ENCODE peak calls at places on chromosome 14, in four cellular contexts. One of them, this sample, is unnamed.

GRCh38 chr14:71712478-71712877 is 219.8 kb upstream of the RGS6 start:
- DNase-seq in naive thymus-derived CD4-positive, alpha-beta T cell: no peak
- DNase-seq in HepG2: no peak
- DNase-seq in lower lobe of right lung: no peak
- DNase-seq in this sample: no peak

GRCh38 chr14:33465952-33466700 is 484.7 kb downstream of the EGLN3 start:
- DNase-seq in HepG2: no peak
- DNase-seq in lower lobe of right lung: no peak
- DNase-seq in naive thymus-derived CD4-positive, alpha-beta T cell: no peak
- DNase-seq in this sample: no peak

GRCh38 chr14:32826404-32827082 is 112.1 kb upstream of the NPAS3 start:
- DNase-seq in HepG2: no peak
- DNase-seq in lower lobe of right lung: no peak
- DNase-seq in naive thymus-derived CD4-positive, alpha-beta T cell: no peak
- DNase-seq in this sample: no peak

GRCh38 chr14:55317503-55317902 is 46.3 kb downstream of the FBXO34 start:
- DNase-seq in naive thymus-derived CD4-positive, alpha-beta T cell: no peak
- DNase-seq in HepG2: no peak
- DNase-seq in lower lobe of right lung: no peak
- DNase-seq in this sample: no peak

GRCh38 chr14:64217318-64217717 is 76.9 kb downstream of the ESR2 start:
- DNase-seq in HepG2: no peak
- DNase-seq in lower lobe of right lung: no peak
- DNase-seq in naive thymus-derived CD4-positive, alpha-beta T cell: no peak
- DNase-seq in this sample: no peak

GRCh38 chr14:55285048-55285652 is 13.9 kb downstream of the FBXO34 start:
- DNase-seq in lower lobe of right lung: no peak
- DNase-seq in naive thymus-derived CD4-positive, alpha-beta T cell: no peak
- DNase-seq in HepG2: no peak
- DNase-seq in this sample: no peak

GRCh38 chr14:83294941-83295340 is 1761.3 kb upstream of the SEL1L start:
- DNase-seq in lower lobe of right lung: no peak
- DNase-seq in naive thymus-derived CD4-positive, alpha-beta T cell: no peak
- DNase-seq in HepG2: no peak
- DNase-seq in this sample: no peak

GRCh38 chr14:95240859-95241813 is 78.6 kb downstream of the CLMN start:
- DNase-seq in naive thymus-derived CD4-positive, alpha-beta T cell: no peak
- DNase-seq in lower lobe of right lung: no peak
- DNase-seq in HepG2: no peak
- DNase-seq in this sample: no peak

GRCh38 chr14:67127174-67127573 is 62.1 kb upstream of the GARIN2 start:
- DNase-seq in HepG2: no peak
- DNase-seq in naive thymus-derived CD4-positive, alpha-beta T cell: no peak
- DNase-seq in lower lobe of right lung: no peak
- DNase-seq in this sample: no peak

GRCh38 chr14:71388862-71389261 is 481.6 kb downstream of the PCNX1 start:
- DNase-seq in naive thymus-derived CD4-positive, alpha-beta T cell: no peak
- DNase-seq in HepG2: no peak
- DNase-seq in lower lobe of right lung: no peak
- DNase-seq in this sample: no peak

GRCh38 chr14:91230363-91231035 is 14.0 kb downstream of the GPR68 start:
- DNase-seq in naive thymus-derived CD4-positive, alpha-beta T cell: no peak
- DNase-seq in lower lobe of right lung: no peak
- DNase-seq in HepG2: no peak
- DNase-seq in this sample: no peak

GRCh38 chr14:98963610-98964009 is 308.4 kb downstream of the BCL11B start:
- DNase-seq in HepG2: no peak
- DNase-seq in naive thymus-derived CD4-positive, alpha-beta T cell: no peak
- DNase-seq in lower lobe of right lung: no peak
- DNase-seq in this sample: no peak

GRCh38 chr14:61585598-61586538 is 109.4 kb upstream of the HIF1A start:
- DNase-seq in lower lobe of right lung: no peak
- DNase-seq in HepG2: no peak
- DNase-seq in naive thymus-derived CD4-positive, alpha-beta T cell: no peak
- DNase-seq in this sample: no peak

GRCh38 chr14:70810621-70811020 is 1.3 kb upstream of the MAP3K9 start:
- DNase-seq in naive thymus-derived CD4-positive, alpha-beta T cell: no peak
- DNase-seq in HepG2: no peak
- DNase-seq in lower lobe of right lung: no peak
- DNase-seq in this sample: no peak

GRCh38 chr14:96105921-96106441 is 66.8 kb downstream of the C14orf132 start:
- DNase-seq in naive thymus-derived CD4-positive, alpha-beta T cell: no peak
- DNase-seq in lower lobe of right lung: no peak
- DNase-seq in HepG2: no peak
- DNase-seq in this sample: no peak

GRCh38 chr14:29710015-29710414 is 217.6 kb downstream of the PRKD1 start:
- DNase-seq in naive thymus-derived CD4-positive, alpha-beta T cell: no peak
- DNase-seq in lower lobe of right lung: no peak
- DNase-seq in HepG2: no peak
- DNase-seq in this sample: no peak

GRCh38 chr14:99175331-99176155 is 96.5 kb downstream of the BCL11B start:
- DNase-seq in HepG2: no peak
- DNase-seq in naive thymus-derived CD4-positive, alpha-beta T cell: no peak
- DNase-seq in lower lobe of right lung: no peak
- DNase-seq in this sample: no peak

GRCh38 chr14:100679707-100680438 is 46.8 kb upstream of the DLK1 start:
- DNase-seq in lower lobe of right lung: no peak
- DNase-seq in naive thymus-derived CD4-positive, alpha-beta T cell: no peak
- DNase-seq in HepG2: peak; percentile 83
- DNase-seq in this sample: no peak

GRCh38 chr14:75234173-75234855 is 44.3 kb upstream of the FOS start:
- DNase-seq in naive thymus-derived CD4-positive, alpha-beta T cell: no peak
- DNase-seq in HepG2: peak; percentile 31
- DNase-seq in lower lobe of right lung: peak; percentile 70
- DNase-seq in this sample: no peak

GRCh38 chr14:62364161-62364560 is 601.9 kb downstream of the SNAPC1 start:
- DNase-seq in lower lobe of right lung: no peak
- DNase-seq in HepG2: no peak
- DNase-seq in naive thymus-derived CD4-positive, alpha-beta T cell: no peak
- DNase-seq in this sample: no peak

GRCh38 chr14:54627718-54628345 is 60.9 kb downstream of the SAMD4A start:
- DNase-seq in naive thymus-derived CD4-positive, alpha-beta T cell: peak; percentile 59
- DNase-seq in HepG2: no peak
- DNase-seq in lower lobe of right lung: no peak
- DNase-seq in this sample: peak; percentile 70

GRCh38 chr14:89445252-89445973 is 28.4 kb upstream of the FOXN3 start:
- DNase-seq in HepG2: no peak
- DNase-seq in naive thymus-derived CD4-positive, alpha-beta T cell: no peak
- DNase-seq in lower lobe of right lung: no peak
- DNase-seq in this sample: no peak

GRCh38 chr14:79101388-79101787 is 931.2 kb downstream of the NRXN3 start:
- DNase-seq in HepG2: no peak
- DNase-seq in naive thymus-derived CD4-positive, alpha-beta T cell: no peak
- DNase-seq in lower lobe of right lung: no peak
- DNase-seq in this sample: no peak

GRCh38 chr14:71143391-71144290 is 236.4 kb downstream of the PCNX1 start:
- DNase-seq in lower lobe of right lung: no peak
- DNase-seq in HepG2: peak; percentile 85
- DNase-seq in naive thymus-derived CD4-positive, alpha-beta T cell: peak; percentile 31
- DNase-seq in this sample: peak; percentile 61

GRCh38 chr14:99262977-99263448 is 9.0 kb downstream of the BCL11B start:
- DNase-seq in lower lobe of right lung: no peak
- DNase-seq in naive thymus-derived CD4-positive, alpha-beta T cell: no peak
- DNase-seq in HepG2: no peak
- DNase-seq in this sample: no peak

GRCh38 chr14:21990116-21990515 is 316.5 kb upstream of the OR4E1 start:
- DNase-seq in naive thymus-derived CD4-positive, alpha-beta T cell: peak; percentile 42
- DNase-seq in lower lobe of right lung: no peak
- DNase-seq in HepG2: no peak
- DNase-seq in this sample: no peak

GRCh38 chr14:62886461-62886860 is 158.8 kb downstream of the KCNH5 start:
- DNase-seq in HepG2: no peak
- DNase-seq in naive thymus-derived CD4-positive, alpha-beta T cell: no peak
- DNase-seq in lower lobe of right lung: no peak
- DNase-seq in this sample: no peak

GRCh38 chr14:35279369-35279768 is 12.8 kb upstream of the PSMA6 start:
- DNase-seq in HepG2: no peak
- DNase-seq in naive thymus-derived CD4-positive, alpha-beta T cell: no peak
- DNase-seq in lower lobe of right lung: no peak
- DNase-seq in this sample: no peak

GRCh38 chr14:35277179-35277578 is 15.0 kb upstream of the PSMA6 start:
- DNase-seq in lower lobe of right lung: no peak
- DNase-seq in naive thymus-derived CD4-positive, alpha-beta T cell: no peak
- DNase-seq in HepG2: no peak
- DNase-seq in this sample: no peak
- H3K36me3 ChIP-seq in lower lobe of right lung: peaks cover 28% of the 10 kb centered on the region
- H3K36me3 ChIP-seq in naive thymus-derived CD4-positive, alpha-beta T cell: peaks cover 10% of the 10 kb centered on the region
- H3K36me3 ChIP-seq in HepG2: peaks cover 16% of the 10 kb centered on the region
- H3K36me3 ChIP-seq in this sample: peaks cover 23% of the 10 kb centered on the region

DNA sequence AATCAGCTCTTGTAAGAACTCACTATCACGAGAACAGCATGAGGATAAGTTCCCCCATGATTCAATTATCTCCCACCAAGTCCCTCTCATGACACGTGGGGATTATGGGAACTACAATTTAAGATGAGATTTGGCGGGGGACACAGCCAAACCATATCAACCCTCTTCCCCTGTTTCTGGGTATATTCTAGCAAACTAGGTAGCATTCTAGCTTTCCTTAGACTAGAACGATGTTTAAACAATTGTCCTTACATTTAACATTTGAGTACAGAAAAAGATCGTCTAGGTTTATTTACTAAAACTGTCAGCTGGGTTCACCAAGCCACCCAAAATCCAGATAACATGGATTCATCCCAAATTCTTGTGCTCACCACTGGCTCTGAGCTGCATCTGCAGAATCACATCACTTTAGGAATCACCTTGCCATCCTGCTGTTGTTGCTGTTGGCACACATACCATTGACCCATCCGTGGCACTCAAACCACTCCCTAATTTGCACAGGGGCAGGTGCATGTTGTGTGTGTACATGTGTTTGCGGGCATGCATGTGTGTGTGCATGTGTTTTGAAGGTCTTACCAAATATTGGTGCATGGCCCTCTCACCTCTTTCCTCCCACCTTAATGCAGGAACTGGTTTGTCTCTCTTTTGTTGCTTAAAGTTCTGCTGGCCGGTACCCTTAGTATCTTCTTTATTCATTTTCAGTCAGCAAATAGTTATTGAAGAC is 36.3 kb upstream of the VASH1 start:
- DNase-seq in lower lobe of right lung: no peak
- DNase-seq in HepG2: no peak
- DNase-seq in naive thymus-derived CD4-positive, alpha-beta T cell: no peak
- DNase-seq in this sample: no peak
- H3K4me1 ChIP-seq in lower lobe of right lung: peaks cover 39% of the 10 kb centered on the region
- H3K4me1 ChIP-seq in HepG2: peaks cover 10% of the 10 kb centered on the region
- H3K4me1 ChIP-seq in naive thymus-derived CD4-positive, alpha-beta T cell: no peaks in the 10 kb centered on the region
- H3K4me1 ChIP-seq in this sample: peaks cover 5% of the 10 kb centered on the region

DNA sequence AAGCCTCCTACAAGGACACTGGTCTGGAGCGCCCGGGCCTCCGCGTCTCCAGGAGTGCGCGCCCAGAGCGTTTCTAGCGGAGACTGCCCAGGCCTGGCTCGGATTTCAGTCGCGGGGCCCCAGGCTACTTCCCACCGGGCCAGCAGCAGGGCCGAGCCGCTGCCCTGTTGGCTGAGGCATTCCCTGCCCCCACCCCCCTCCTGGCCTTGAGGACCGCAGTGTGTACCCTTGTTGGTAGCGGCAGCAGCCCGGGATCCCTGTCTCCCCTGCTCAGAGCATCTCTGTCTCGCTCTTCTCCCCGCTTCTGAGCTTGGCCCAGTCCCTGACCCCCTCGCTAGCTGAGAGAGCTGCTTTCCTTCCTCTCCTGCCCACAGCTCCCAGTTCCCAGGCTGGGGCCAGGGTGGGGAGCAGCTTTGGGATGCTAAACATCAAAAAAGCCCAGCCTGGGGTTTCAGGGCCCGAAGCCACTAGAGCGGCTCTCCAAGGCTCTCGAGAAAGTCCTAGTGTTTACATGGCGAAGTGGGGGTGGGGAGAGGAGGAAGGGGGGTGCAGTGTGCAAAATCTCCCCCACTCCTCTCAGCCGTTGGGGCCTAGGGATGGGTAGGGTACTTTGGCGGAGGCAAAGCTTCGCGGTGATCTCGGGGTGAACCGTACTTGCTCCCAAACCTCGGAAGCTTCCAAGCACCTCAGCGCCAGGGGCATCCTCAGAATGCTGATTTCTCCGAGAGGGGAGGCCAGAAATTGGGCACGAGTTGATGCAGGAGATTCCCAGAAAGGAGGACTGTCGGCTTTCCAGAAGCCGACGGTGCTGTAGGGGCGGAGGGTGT is 6.4 kb downstream of the NKX2-1 start:
- DNase-seq in HepG2: no peak
- DNase-seq in lower lobe of right lung: peak; percentile 82
- DNase-seq in naive thymus-derived CD4-positive, alpha-beta T cell: no peak
- DNase-seq in this sample: no peak
- H3K27me3 ChIP-seq in HepG2: peaks cover 88% of the 10 kb centered on the region
- H3K27me3 ChIP-seq in lower lobe of right lung: peaks cover 92% of the 10 kb centered on the region
- H3K27me3 ChIP-seq in naive thymus-derived CD4-positive, alpha-beta T cell: peaks cover 12% of the 10 kb centered on the region
- H3K27me3 ChIP-seq in this sample: peaks cover 31% of the 10 kb centered on the region

GRCh38 chr14:105151131-105151837 is 17.3 kb downstream of the JAG2 start:
- DNase-seq in lower lobe of right lung: peak; percentile 45
- DNase-seq in naive thymus-derived CD4-positive, alpha-beta T cell: no peak
- DNase-seq in HepG2: no peak
- DNase-seq in this sample: peak; percentile 16
- H3K36me3 ChIP-seq in lower lobe of right lung: peaks cover 24% of the 10 kb centered on the region
- H3K36me3 ChIP-seq in naive thymus-derived CD4-positive, alpha-beta T cell: no peaks in the 10 kb centered on the region
- H3K36me3 ChIP-seq in HepG2: no peaks in the 10 kb centered on the region
- H3K36me3 ChIP-seq in this sample: no peaks in the 10 kb centered on the region

DNA sequence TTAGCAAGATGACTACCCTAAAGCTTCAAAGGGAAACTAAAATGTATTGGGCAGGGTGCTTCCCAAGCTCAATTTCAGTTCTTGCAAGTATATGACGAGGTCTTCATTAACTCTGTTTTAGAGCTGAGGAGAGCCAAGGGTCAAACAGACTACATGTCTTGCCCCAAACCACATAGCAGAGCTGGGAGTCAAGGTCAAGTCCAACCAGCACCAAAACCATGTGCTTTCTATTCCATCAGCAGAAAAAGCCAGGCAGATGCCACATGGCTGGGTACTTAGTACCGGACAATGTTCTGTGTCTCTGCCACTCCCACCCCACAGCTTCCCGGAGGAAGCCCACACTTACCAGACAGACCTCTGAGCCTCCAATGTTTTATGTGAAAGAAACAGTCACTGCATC is 17.6 kb downstream of the NID2 start:
- DNase-seq in naive thymus-derived CD4-positive, alpha-beta T cell: no peak
- DNase-seq in HepG2: no peak
- DNase-seq in lower lobe of right lung: no peak
- DNase-seq in this sample: no peak
- H3K4me1 ChIP-seq in naive thymus-derived CD4-positive, alpha-beta T cell: no peaks in the 10 kb centered on the region
- H3K4me1 ChIP-seq in HepG2: peaks cover 13% of the 10 kb centered on the region
- H3K4me1 ChIP-seq in lower lobe of right lung: peaks cover 8% of the 10 kb centered on the region
- H3K4me1 ChIP-seq in this sample: no peaks in the 10 kb centered on the region

DNA sequence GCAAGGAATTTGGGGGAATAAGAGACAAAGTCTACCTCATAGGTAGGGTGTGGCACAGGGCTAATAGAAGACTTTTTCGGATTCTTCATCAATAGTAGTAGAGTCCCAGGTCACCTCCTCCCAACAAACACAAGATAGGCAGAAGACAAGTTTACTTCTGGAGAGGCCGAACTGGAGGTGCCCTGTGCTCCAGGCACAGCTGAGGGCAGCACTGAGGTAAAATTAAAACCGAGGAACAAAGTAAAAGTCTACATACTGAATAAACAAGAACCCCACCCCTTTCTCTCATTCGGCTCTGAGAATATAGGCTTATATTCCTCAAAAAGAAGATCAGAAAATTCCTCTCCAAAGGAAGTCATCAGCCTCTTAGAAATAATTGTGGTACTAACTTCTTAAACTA is 161.6 kb downstream of the SEC23A start:
- DNase-seq in lower lobe of right lung: no peak
- DNase-seq in HepG2: peak; percentile 38
- DNase-seq in naive thymus-derived CD4-positive, alpha-beta T cell: no peak
- DNase-seq in this sample: no peak
- H3K27me3 ChIP-seq in lower lobe of right lung: no peaks in the 10 kb centered on the region
- H3K27me3 ChIP-seq in HepG2: no peaks in the 10 kb centered on the region
- H3K27me3 ChIP-seq in naive thymus-derived CD4-positive, alpha-beta T cell: no peaks in the 10 kb centered on the region
- H3K27me3 ChIP-seq in this sample: no peaks in the 10 kb centered on the region